ENCODE peak calls at places on chromosomes 7 and 10, in five cellular contexts. V is AG08396, M is hepatic stellate cell, O is GM13976, D is epithelial cell of esophagus. Z is an unnamed sample.

GRCh38 chr7:82677493-82677892 is 233.9 kb upstream of the CACNA2D1 start:
- DNase-seq in O (no peak), M (no peak), D (no peak), V (peak), Z (no peak)

GRCh38 chr7:6310594-6310993 is 38.2 kb upstream of the CYTH3 start:
- DNase-seq in V (no peak), O (no peak), D (no peak), M (no peak), Z (no peak)

GRCh38 chr10:86267286-86268195 is 99.1 kb downstream of the GRID1 start:
- DNase-seq in O (no peak), D (no peak), V (no peak), M (no peak), Z (no peak)

GRCh38 chr7:30276203-30276900 is 8.0 kb upstream of the ZNRF2 start:
- DNase-seq in M (peak), D (peak), O (peak), V (peak), Z (peak)

GRCh38 chr7:52794621-52795020 is 240.8 kb upstream of the POM121L12 start:
- DNase-seq in O (no peak), D (no peak), V (no peak), M (no peak), Z (no peak)

GRCh38 chr7:118003438-118003837 is 130.2 kb upstream of the CTTNBP2 start:
- DNase-seq in D (no peak), O (no peak), V (no peak), M (no peak), Z (no peak)

GRCh38 chr7:5234852-5235831 is 45.1 kb downstream of the WIPI2 start:
- DNase-seq in O (no peak), V (no peak), D (peak), M (no peak), Z (no peak)

GRCh38 chr10:44287408-44287807 is 97.5 kb downstream of the CXCL12 start:
- DNase-seq in O (no peak), D (no peak), V (no peak), M (no peak), Z (no peak)

GRCh38 chr7:127557803-127558202 is 27.6 kb downstream of the GCC1 start:
- DNase-seq in M (no peak), V (no peak), O (no peak), D (no peak), Z (peak)

GRCh38 chr10:119449760-119450461 is 92.6 kb downstream of the RGS10 start:
- DNase-seq in O (no peak), M (peak), D (peak), V (peak), Z (no peak)

GRCh38 chr7:112573302-112574039 is 92.7 kb downstream of the LSMEM1 start:
- DNase-seq in O (no peak), V (no peak), M (no peak), D (peak), Z (peak)

GRCh38 chr7:17150018-17150417 is 148.4 kb upstream of the AHR start:
- DNase-seq in V (no peak), O (no peak), M (no peak), D (no peak), Z (no peak)

GRCh38 chr7:46559194-46559576 is 638.1 kb upstream of the IGFBP3 start:
- DNase-seq in V (peak), D (peak), O (no peak), M (no peak), Z (no peak)

GRCh38 chr7:31767686-31768358 is 80.8 kb downstream of the PPP1R17 start:
- DNase-seq in D (no peak), M (no peak), O (no peak), V (no peak), Z (no peak)

GRCh38 chr7:35780070-35780469 is 20.8 kb upstream of the SEPTIN7 start:
- DNase-seq in V (no peak), D (peak), O (no peak), M (no peak), Z (no peak)

GRCh38 chr10:50558368-50558767 is 65.4 kb downstream of the SGMS1 start:
- DNase-seq in O (no peak), D (no peak), V (no peak), M (no peak), Z (no peak)

GRCh38 chr7:149459540-149460433 is 1.1 kb downstream of the ZNF777 start:
- DNase-seq in M (peak), V (peak), D (peak), O (peak), Z (peak)

GRCh38 chr10:49272251-49273081 is 26.5 kb upstream of the C10orf71 start:
- DNase-seq in D (no peak), V (no peak), O (no peak), M (peak), Z (no peak)

GRCh38 chr10:92591550-92592140 is 1.3 kb upstream of the KIF11 start:
- DNase-seq in O (peak), M (peak), V (peak), D (peak), Z (peak)

GRCh38 chr10:120732067-120732466 is 119.1 kb upstream of the WDR11 start:
- DNase-seq in V (no peak), O (no peak), M (no peak), D (peak), Z (no peak)

GRCh38 chr7:121011401-121011800 is 22.9 kb downstream of the CPED1 start:
- DNase-seq in D (no peak), V (no peak), M (no peak), O (no peak), Z (no peak)

GRCh38 chr7:130160023-130160422 is 45.2 kb downstream of the TMEM209 start:
- DNase-seq in D (no peak), O (no peak), M (no peak), V (no peak), Z (no peak)

GRCh38 chr10:1175956-1176565 is 119.9 kb downstream of the WDR37 start:
- DNase-seq in V (no peak), D (no peak), M (no peak), O (no peak), Z (no peak)

GRCh38 chr7:44531421-44532380 is 9.4 kb downstream of the NPC1L1 start:
- DNase-seq in V (no peak), M (no peak), O (peak), D (no peak), Z (no peak)